ENCODE peak calls at places on chromosomes 13 and 19, in six cellular contexts. Z, I, T, A, M and B are unnamed samples.

GRCh38 chr19:11321206-11322126 is 18.0 kb downstream of the RAB3D start:
- DNase-seq in Z (no peak), T (no peak), I (no peak), M (no peak), A (no peak), B (peak; percentile 42)

GRCh38 chr13:112444001-112444311 is 67.8 kb downstream of the SPACA7 start:
- DNase-seq in T (peak; percentile 26), M (peak; percentile 90), Z (peak; percentile 42), I (peak; percentile 79), A (peak; percentile 64), B (peak; percentile 82)

GRCh38 chr19:46125447-46125846 is 959 bp upstream of the IGFL3 start:
- DNase-seq in T (no peak), Z (no peak), A (no peak), M (no peak), I (no peak), B (no peak)

GRCh38 chr19:2461751-2462634 is 5.2 kb upstream of the LMNB2 start:
- DNase-seq in Z (peak; percentile 56), M (peak; percentile 84), I (peak; percentile 56), T (peak; percentile 68), A (no peak), B (peak; percentile 80)

GRCh38 chr19:41225238-41226052 is 6.4 kb downstream of the AXL start:
- DNase-seq in Z (peak; percentile 100), I (no peak), A (peak; percentile 47), T (peak; percentile 100), M (peak; percentile 60), B (peak; percentile 90)

GRCh38 chr19:55546822-55547614 is 1.7 kb upstream of the SBK3 start:
- DNase-seq in I (no peak), A (no peak), T (peak; percentile 46), Z (peak; percentile 84), M (no peak), B (no peak)

GRCh38 chr19:33502991-33503790 is 18.4 kb downstream of the PEPD start:
- DNase-seq in T (no peak), I (peak; percentile 21), Z (no peak), A (no peak), M (no peak), B (no peak)

GRCh38 chr13:90485441-90485840 is 862.0 kb upstream of the MIR17HG start:
- DNase-seq in T (peak; percentile 74), M (no peak), I (no peak), Z (peak; percentile 65), A (no peak), B (no peak)

GRCh38 chr19:56988271-56988670 is 131.5 kb upstream of the USP29 start:
- DNase-seq in T (no peak), I (no peak), Z (no peak), A (no peak), M (no peak), B (no peak)

GRCh38 chr13:77904031-77904430 is 14.6 kb downstream of the EDNRB start:
- DNase-seq in I (no peak), T (no peak), Z (no peak), A (no peak), M (no peak), B (no peak)

GRCh38 chr13:67258482-67258881 is 28.3 kb upstream of the PCDH9 start:
- DNase-seq in Z (no peak), I (no peak), M (peak; percentile 61), A (peak; percentile 36), T (peak; percentile 6), B (peak; percentile 68)

GRCh38 chr19:42577016-42577415 is 17.7 kb downstream of the CEACAM8 start:
- DNase-seq in Z (no peak), I (no peak), M (no peak), T (no peak), A (no peak), B (no peak)

GRCh38 chr19:738509-739128 is 12.3 kb upstream of the MISP start:
- DNase-seq in T (no peak), M (no peak), A (no peak), Z (no peak), I (no peak), B (no peak)

GRCh38 chr19:5507056-5507624 is 51.9 kb downstream of the ZNRF4 start:
- DNase-seq in T (no peak), M (no peak), I (no peak), A (no peak), Z (no peak), B (no peak)

GRCh38 chr19:45136507-45137178 is 24.1 kb downstream of the NKPD1 start:
- DNase-seq in M (no peak), Z (no peak), T (no peak), I (no peak), A (no peak), B (no peak)

GRCh38 chr13:91185294-91185863 is 162.1 kb upstream of the MIR17HG start:
- DNase-seq in A (no peak), M (no peak), I (no peak), T (peak; percentile 42), Z (peak; percentile 0), B (peak; percentile 16)

GRCh38 chr19:12676928-12677327 is 4.8 kb downstream of the DHPS start:
- DNase-seq in M (no peak), Z (no peak), I (no peak), T (no peak), A (no peak), B (no peak)

GRCh38 chr19:12676384-12676792 is 5.3 kb downstream of the DHPS start:
- DNase-seq in Z (peak; percentile 66), A (no peak), M (peak; percentile 92), T (peak; percentile 78), I (peak; percentile 80), B (peak; percentile 93)

GRCh38 chr19:12680034-12680433 is 1.6 kb downstream of the DHPS start:
- DNase-seq in Z (no peak), I (no peak), A (no peak), M (no peak), T (no peak), B (no peak)

GRCh38 chr19:12685831-12686230 is 2.0 kb upstream of the GNG14 start:
- DNase-seq in Z (no peak), I (no peak), T (no peak), M (no peak), A (no peak), B (no peak)

DNA sequence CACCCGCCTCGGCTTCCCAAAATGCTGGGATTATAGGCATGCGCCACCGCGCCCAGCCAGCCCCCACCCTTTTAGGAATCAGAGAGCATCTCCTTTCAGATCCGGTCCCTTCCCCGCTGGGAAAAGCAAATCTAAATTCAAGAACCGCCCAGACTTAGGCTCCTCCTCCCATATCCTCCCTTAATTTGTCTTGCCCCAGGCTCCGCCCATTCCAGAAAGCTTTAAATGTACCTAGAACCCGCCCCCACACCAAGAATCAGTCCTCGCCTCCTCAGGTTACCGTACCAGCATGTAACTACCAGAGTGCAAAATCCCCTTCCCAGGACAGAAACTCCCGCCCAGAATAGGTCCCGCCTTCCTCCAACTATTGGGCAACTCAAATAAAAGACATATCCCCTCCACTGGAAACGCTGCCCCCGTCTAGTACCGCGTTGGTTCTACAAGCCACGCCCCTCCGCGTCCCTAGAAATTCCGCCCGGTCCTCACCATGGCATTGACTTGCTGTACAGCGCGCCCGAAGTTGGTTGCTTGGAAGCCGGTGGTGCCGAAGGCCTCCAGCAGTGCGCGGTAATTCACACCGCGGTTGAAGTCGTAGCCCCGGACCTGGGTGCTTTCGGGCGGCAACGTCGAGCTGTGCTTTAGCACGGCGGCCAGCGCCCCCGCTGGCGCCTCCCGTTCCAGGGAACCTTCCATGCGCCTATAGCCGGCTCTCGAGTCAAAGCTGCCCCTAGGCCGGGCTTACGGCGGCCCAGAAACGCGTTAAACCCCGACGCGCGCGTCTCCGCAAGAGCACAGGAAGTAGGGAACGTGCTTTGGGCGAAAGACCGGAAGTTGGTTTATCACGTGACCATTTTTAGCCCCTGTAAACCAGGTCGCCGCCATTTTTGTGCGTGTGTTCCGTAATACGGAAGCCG is at the start of gene DHPS:
- DNase-seq in T (peak; percentile 98), I (peak; percentile 95), A (peak; percentile 96), M (peak; percentile 98), Z (peak; percentile 98), B (peak; percentile 100)
- H4K8ac ChIP-seq in T (peak within 1 kb of the TSS; percentile 97), I (no peak within 1 kb of the TSS), A (peak within 1 kb of the TSS; percentile 98), M (no peak within 1 kb of the TSS), Z (peak within 1 kb of the TSS; percentile 55), B (no peak within 1 kb of the TSS)

GRCh38 chr19:8064866-8065486 is 12.4 kb downstream of the CCL25 start:
- DNase-seq in M (no peak), A (no peak), Z (no peak), I (no peak), T (no peak), B (no peak)

GRCh38 chr19:8069116-8069973 is 16.8 kb downstream of the CCL25 start:
- DNase-seq in Z (no peak), A (peak; percentile 53), T (no peak), M (no peak), I (no peak), B (peak; percentile 82)

DNA sequence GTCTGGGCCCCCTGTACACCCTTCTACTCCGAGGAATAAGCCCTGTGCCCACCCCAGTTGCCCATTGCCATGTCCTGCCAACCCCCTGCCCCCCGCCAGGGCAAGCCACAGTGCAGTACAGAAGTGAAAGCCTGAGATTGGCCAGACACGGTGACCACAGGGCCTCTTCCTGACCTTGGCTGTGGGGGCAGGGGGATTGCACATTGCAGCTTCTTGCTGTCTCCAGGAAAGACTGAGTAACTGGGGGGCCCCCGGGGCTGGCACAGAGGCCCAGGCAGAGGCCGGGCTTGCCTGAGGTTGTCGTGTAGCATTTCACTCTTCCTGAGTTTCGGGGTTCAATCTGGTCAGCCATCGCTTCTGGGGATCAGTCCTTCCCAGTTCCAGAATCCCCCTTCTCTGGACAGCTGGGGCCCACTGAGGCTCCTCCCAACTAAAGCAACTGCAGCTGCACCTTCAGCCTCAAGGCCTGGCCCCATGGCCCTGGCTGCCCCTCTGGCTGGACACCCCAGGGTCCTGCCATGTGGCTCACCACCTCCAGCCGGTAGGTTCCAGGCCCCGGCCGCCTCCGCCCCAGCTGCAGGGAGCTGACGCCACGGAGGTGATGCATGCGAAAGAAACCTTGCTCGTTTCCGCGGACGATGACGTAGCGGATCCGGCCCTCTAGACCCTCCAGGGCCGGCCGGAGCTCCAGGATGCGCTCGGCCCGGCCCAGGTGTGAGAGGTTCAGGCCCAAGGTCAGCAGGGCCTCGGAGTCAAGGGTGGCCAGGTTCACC is 13.1 kb downstream of the CCL25 start:
- DNase-seq in Z (no peak), T (no peak), M (no peak), I (no peak), A (no peak), B (no peak)
- H2AK5ac ChIP-seq in Z (no peak overlapping the region), T (no peak overlapping the region), M (no peak overlapping the region), I (peak overlapping the region; percentile 56), A (no peak overlapping the region), B (no peak overlapping the region)

GRCh38 chr19:17949956-17950309 is 17.0 kb upstream of the KCNN1 start:
- DNase-seq in Z (no peak), I (no peak), M (peak; percentile 79), T (peak; percentile 29), A (no peak), B (peak; percentile 42)
- H3K4me1 ChIP-seq in Z (peaks cover 3% of the 10 kb centered on the region), I (peaks cover 38% of the 10 kb centered on the region), M (peaks cover 1% of the 10 kb centered on the region), T (peaks cover 38% of the 10 kb centered on the region), A (peaks cover 21% of the 10 kb centered on the region), B (peaks cover 2% of the 10 kb centered on the region)

DNA sequence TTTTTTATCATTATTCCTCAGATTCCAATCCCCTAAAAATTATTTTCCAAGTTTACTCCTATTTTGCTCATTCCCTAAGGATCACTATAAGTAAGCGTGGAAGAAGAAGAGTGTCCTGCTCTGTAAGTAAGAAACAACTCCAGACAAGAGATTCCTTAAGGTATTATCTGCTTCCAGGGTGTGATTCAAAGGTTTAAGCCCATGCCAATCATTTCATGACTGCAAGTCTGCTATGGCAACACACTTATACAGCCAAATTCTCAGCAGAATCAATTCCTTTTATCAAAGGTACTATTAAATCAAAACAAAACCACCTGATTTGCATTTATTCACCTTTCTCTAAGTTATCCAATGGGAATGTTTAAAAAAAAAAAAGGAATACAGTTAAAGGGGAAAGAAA is 43.7 kb downstream of the FOXO1 start:
- DNase-seq in T (no peak), M (no peak), A (no peak), I (no peak), Z (no peak), B (peak; percentile 50)
- H4K8ac ChIP-seq in T (no peak overlapping the region), M (no peak overlapping the region), A (no peak overlapping the region), I (no peak overlapping the region), Z (no peak overlapping the region), B (no peak overlapping the region)